ENCODE peak calls at places on chromosomes 16 and 17, in seven cellular contexts. One of them, this sample, is unnamed.

GRCh38 chr17:4310349-4311060 is 46.7 kb upstream of the ANKFY1 start:
- DNase-seq in heart left ventricle: no peak
- DNase-seq in IMR-90: peak; percentile 54
- DNase-seq in lower leg skin: no peak
- DNase-seq in stomach: peak; percentile 37
- DNase-seq in transverse colon: no peak
- DNase-seq in thyroid gland: no peak
- DNase-seq in this sample: no peak

GRCh38 chr17:8825802-8826201 is 26.6 kb upstream of the MFSD6L start:
- DNase-seq in thyroid gland: no peak
- DNase-seq in lower leg skin: peak; percentile 2
- DNase-seq in IMR-90: no peak
- DNase-seq in heart left ventricle: no peak
- DNase-seq in stomach: no peak
- DNase-seq in transverse colon: no peak
- DNase-seq in this sample: peak; percentile 34

GRCh38 chr17:73522696-73523095 is 121.5 kb downstream of the SDK2 start:
- DNase-seq in heart left ventricle: no peak
- DNase-seq in thyroid gland: no peak
- DNase-seq in stomach: no peak
- DNase-seq in IMR-90: no peak
- DNase-seq in transverse colon: no peak
- DNase-seq in lower leg skin: no peak
- DNase-seq in this sample: no peak

GRCh38 chr16:14194706-14195105 is 123.6 kb downstream of the MRTFB start:
- DNase-seq in heart left ventricle: no peak
- DNase-seq in stomach: no peak
- DNase-seq in IMR-90: no peak
- DNase-seq in transverse colon: no peak
- DNase-seq in lower leg skin: no peak
- DNase-seq in thyroid gland: no peak
- DNase-seq in this sample: no peak

GRCh38 chr16:88744839-88745521 is 38.7 kb downstream of the CTU2 start:
- DNase-seq in thyroid gland: no peak
- DNase-seq in lower leg skin: no peak
- DNase-seq in transverse colon: no peak
- DNase-seq in heart left ventricle: no peak
- DNase-seq in stomach: no peak
- DNase-seq in IMR-90: no peak
- DNase-seq in this sample: no peak

GRCh38 chr17:8711291-8711690 is 33.3 kb downstream of the CCDC42 start:
- DNase-seq in transverse colon: no peak
- DNase-seq in lower leg skin: no peak
- DNase-seq in thyroid gland: no peak
- DNase-seq in IMR-90: no peak
- DNase-seq in heart left ventricle: peak; percentile 5
- DNase-seq in stomach: no peak
- DNase-seq in this sample: no peak

GRCh38 chr17:44928950-44929720 is 13.8 kb upstream of the GFAP start:
- DNase-seq in transverse colon: no peak
- DNase-seq in IMR-90: no peak
- DNase-seq in lower leg skin: no peak
- DNase-seq in heart left ventricle: no peak
- DNase-seq in thyroid gland: no peak
- DNase-seq in stomach: no peak
- DNase-seq in this sample: no peak

GRCh38 chr16:75591001-75591852 is 25.0 kb downstream of the GABARAPL2 start:
- DNase-seq in transverse colon: peak; percentile 31
- DNase-seq in IMR-90: peak; percentile 84
- DNase-seq in heart left ventricle: peak; percentile 67
- DNase-seq in thyroid gland: no peak
- DNase-seq in lower leg skin: no peak
- DNase-seq in stomach: no peak
- DNase-seq in this sample: no peak

GRCh38 chr17:6496636-6497441 is 52.6 kb downstream of the PIMREG start:
- DNase-seq in lower leg skin: no peak
- DNase-seq in thyroid gland: no peak
- DNase-seq in stomach: no peak
- DNase-seq in heart left ventricle: no peak
- DNase-seq in transverse colon: no peak
- DNase-seq in IMR-90: no peak
- DNase-seq in this sample: no peak

GRCh38 chr17:61221181-61221580 is 178.5 kb upstream of the TBX2 start:
- DNase-seq in IMR-90: no peak
- DNase-seq in transverse colon: no peak
- DNase-seq in thyroid gland: no peak
- DNase-seq in heart left ventricle: no peak
- DNase-seq in lower leg skin: no peak
- DNase-seq in stomach: no peak
- DNase-seq in this sample: no peak

GRCh38 chr17:49486012-49486641 is 9.0 kb upstream of the NGFR start:
- DNase-seq in stomach: no peak
- DNase-seq in IMR-90: no peak
- DNase-seq in lower leg skin: no peak
- DNase-seq in thyroid gland: no peak
- DNase-seq in transverse colon: no peak
- DNase-seq in heart left ventricle: no peak
- DNase-seq in this sample: no peak

GRCh38 chr16:56994311-56994710 is 5.0 kb downstream of the NLRC5 start:
- DNase-seq in stomach: no peak
- DNase-seq in lower leg skin: no peak
- DNase-seq in thyroid gland: no peak
- DNase-seq in heart left ventricle: peak; percentile 41
- DNase-seq in IMR-90: no peak
- DNase-seq in transverse colon: no peak
- DNase-seq in this sample: no peak

GRCh38 chr17:41347872-41348760 is 2.5 kb downstream of the KRT33A start:
- DNase-seq in stomach: no peak
- DNase-seq in transverse colon: no peak
- DNase-seq in thyroid gland: no peak
- DNase-seq in IMR-90: no peak
- DNase-seq in heart left ventricle: no peak
- DNase-seq in lower leg skin: no peak
- DNase-seq in this sample: no peak

GRCh38 chr17:72656114-72656763 is 436.2 kb downstream of the SLC39A11 start:
- DNase-seq in thyroid gland: no peak
- DNase-seq in heart left ventricle: no peak
- DNase-seq in IMR-90: no peak
- DNase-seq in stomach: no peak
- DNase-seq in lower leg skin: no peak
- DNase-seq in transverse colon: no peak
- DNase-seq in this sample: no peak

GRCh38 chr16:4936181-4936990 is 562 bp downstream of the PPL start:
- DNase-seq in thyroid gland: peak; percentile 81
- DNase-seq in transverse colon: peak; percentile 46
- DNase-seq in lower leg skin: no peak
- DNase-seq in heart left ventricle: no peak
- DNase-seq in stomach: peak; percentile 38
- DNase-seq in IMR-90: no peak
- DNase-seq in this sample: no peak

GRCh38 chr17:14725729-14726128 is 424.8 kb downstream of the HS3ST3B1 start:
- DNase-seq in stomach: no peak
- DNase-seq in thyroid gland: no peak
- DNase-seq in transverse colon: no peak
- DNase-seq in IMR-90: peak; percentile 12
- DNase-seq in heart left ventricle: no peak
- DNase-seq in lower leg skin: no peak
- DNase-seq in this sample: no peak

GRCh38 chr17:14719942-14720341 is 419.1 kb downstream of the HS3ST3B1 start:
- DNase-seq in thyroid gland: no peak
- DNase-seq in stomach: no peak
- DNase-seq in heart left ventricle: no peak
- DNase-seq in transverse colon: no peak
- DNase-seq in lower leg skin: no peak
- DNase-seq in IMR-90: no peak
- DNase-seq in this sample: no peak

DNA sequence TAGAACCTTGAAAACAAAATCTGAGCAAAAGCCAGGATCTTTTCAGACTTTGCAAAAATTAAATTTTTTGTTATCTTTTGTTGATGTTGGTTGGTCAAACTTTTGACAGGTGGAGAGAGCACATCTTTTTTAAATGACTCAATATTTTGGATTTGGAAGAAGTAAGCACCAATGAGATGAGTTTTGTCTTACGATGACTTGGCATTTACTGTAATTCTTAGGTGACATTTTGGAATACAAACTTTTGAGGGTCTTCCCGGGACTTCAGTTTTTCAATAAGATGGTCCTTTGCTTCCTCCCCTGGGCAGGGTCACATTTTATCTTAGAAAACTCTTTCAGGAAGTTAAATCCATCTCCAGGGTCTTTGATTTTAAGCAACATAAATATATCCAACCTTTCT is 423.9 kb downstream of the HS3ST3B1 start:
- DNase-seq in transverse colon: no peak
- DNase-seq in stomach: no peak
- DNase-seq in IMR-90: no peak
- DNase-seq in thyroid gland: no peak
- DNase-seq in lower leg skin: no peak
- DNase-seq in heart left ventricle: no peak
- DNase-seq in this sample: no peak
- TF ChIP-seq POLR2A in transverse colon: no peak
- TF ChIP-seq POLR2A in stomach: no peak
- TF ChIP-seq POLR2A in IMR-90: no peak
- TF ChIP-seq POLR2A in thyroid gland: no peak
- TF ChIP-seq POLR2A in lower leg skin: no peak
- TF ChIP-seq POLR2A in heart left ventricle: no peak
- TF ChIP-seq POLR2A in this sample: no peak

GRCh38 chr17:57085448-57086068 is 512 bp downstream of the AKAP1 start:
- DNase-seq in thyroid gland: peak; percentile 72
- DNase-seq in stomach: peak; percentile 80
- DNase-seq in transverse colon: peak; percentile 88
- DNase-seq in lower leg skin: peak; percentile 56
- DNase-seq in heart left ventricle: peak; percentile 84
- DNase-seq in IMR-90: peak; percentile 23
- DNase-seq in this sample: no peak
- TF ChIP-seq POLR2A in thyroid gland: no peak
- TF ChIP-seq POLR2A in stomach: no peak
- TF ChIP-seq POLR2A in transverse colon: peak; percentile 70
- TF ChIP-seq POLR2A in lower leg skin: no peak
- TF ChIP-seq POLR2A in heart left ventricle: peak; percentile 5
- TF ChIP-seq POLR2A in IMR-90: no peak
- TF ChIP-seq POLR2A in this sample: peak; percentile 13

DNA sequence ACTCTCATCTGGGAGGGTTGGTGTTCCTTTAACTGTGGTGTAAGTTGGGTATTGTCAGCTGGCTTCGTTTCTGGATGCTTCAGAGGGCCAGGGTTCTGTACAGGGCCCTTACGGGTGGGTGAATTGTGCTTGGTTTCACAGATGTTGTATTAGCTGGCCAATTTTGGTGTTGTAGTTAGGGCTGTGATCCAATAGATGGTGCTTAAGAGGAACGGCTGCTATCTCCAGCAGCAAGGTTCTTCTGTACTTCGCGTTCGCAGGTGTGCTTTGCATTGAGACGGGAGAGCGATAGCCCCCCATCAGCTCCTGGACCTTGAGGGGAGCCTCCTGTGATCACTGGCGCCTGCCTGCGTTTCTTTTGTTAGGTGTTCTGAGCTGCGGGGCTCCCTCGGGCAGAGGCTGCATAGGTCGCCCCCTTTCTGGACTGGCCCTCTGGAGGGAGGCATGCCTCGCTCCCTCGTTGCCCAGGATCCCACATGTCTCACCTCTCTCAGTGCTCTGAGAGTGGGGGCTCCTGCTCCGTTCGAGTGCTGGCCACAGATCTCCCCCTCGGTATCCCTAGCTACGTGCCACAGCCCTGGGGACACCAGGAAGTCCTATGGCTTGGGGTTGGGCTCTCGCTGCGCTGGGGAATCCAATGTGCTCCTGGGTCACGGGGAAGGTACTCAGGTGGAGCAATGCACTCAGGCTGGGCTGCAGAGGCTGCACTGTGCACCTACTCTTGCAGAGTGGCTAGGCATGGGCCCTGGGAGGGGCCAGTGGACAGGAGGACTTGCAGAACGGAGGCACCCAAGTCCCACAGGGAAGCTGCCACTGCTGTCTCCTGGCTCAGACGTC is 844 bp upstream of the PRDM7 start:
- DNase-seq in transverse colon: peak; percentile 34
- DNase-seq in heart left ventricle: no peak
- DNase-seq in lower leg skin: no peak
- DNase-seq in thyroid gland: peak; percentile 14
- DNase-seq in stomach: no peak
- DNase-seq in IMR-90: peak; percentile 42
- DNase-seq in this sample: no peak
- TF ChIP-seq POLR2A in transverse colon: peak; percentile 13
- TF ChIP-seq POLR2A in heart left ventricle: no peak
- TF ChIP-seq POLR2A in lower leg skin: no peak
- TF ChIP-seq POLR2A in thyroid gland: no peak
- TF ChIP-seq POLR2A in stomach: no peak
- TF ChIP-seq POLR2A in IMR-90: no peak
- TF ChIP-seq POLR2A in this sample: no peak

DNA sequence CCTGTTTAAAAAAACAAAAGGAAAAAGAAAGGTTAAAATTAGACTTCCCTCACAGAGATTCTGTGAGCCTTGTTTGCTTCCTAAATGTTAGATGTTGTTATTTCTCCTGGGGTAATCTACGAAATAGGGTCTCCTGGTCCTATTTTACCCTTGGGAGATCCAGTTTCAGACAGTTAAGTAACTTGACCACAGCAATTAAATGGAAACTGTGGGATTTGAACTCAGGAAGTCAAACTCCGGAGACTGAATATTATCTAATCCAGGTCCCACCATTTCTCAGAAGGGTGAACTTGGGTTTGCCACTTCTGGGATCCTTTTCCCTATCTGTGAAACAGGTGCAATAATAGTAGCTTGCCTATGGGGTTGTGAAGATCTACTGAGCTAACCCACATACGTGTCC is 6.4 kb upstream of the TMC5 start:
- DNase-seq in IMR-90: no peak
- DNase-seq in transverse colon: no peak
- DNase-seq in stomach: no peak
- DNase-seq in thyroid gland: no peak
- DNase-seq in lower leg skin: no peak
- DNase-seq in heart left ventricle: no peak
- DNase-seq in this sample: no peak
- TF ChIP-seq POLR2A in IMR-90: no peak
- TF ChIP-seq POLR2A in transverse colon: no peak
- TF ChIP-seq POLR2A in stomach: no peak
- TF ChIP-seq POLR2A in thyroid gland: no peak
- TF ChIP-seq POLR2A in lower leg skin: no peak
- TF ChIP-seq POLR2A in heart left ventricle: no peak
- TF ChIP-seq POLR2A in this sample: no peak

DNA sequence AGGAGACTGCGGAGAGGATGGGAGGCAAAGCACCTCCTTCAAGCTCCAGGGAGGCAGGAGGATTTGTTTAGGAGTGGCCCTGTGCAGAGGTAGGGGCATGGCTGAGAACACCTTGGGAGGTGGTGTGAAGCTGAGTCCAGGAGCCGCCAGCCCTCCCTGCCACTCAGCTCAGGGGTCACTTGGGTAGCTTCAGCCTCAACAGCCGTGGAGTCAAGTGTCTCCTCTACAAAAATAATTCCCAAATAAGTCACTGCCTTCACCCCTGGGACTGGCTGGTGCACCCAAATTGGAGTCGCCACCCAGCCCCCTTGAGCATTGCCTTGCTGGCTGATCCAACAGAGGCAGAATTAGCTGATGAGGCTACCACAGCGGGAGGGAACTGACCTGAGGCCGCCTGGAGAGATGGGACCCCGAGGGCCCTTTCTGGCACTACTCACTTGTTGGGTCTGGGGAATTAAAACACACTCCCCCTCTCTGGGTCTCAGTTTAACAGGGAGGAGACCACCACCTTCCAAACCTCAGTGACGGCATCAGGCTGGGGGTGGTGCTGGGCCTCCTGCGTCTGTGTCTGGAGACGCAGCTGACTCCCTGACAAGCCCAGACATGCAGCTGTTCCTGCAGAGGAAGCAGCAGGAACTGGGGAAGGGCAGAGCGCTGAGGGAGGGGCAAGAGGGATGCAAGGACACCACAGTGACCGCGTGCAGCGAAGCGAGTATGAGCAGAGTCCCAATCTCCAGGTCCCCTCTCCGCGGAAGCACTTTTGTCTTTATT is 87.9 kb upstream of the TOB1 start:
- DNase-seq in stomach: no peak
- DNase-seq in thyroid gland: peak; percentile 67
- DNase-seq in IMR-90: peak; percentile 82
- DNase-seq in heart left ventricle: peak; percentile 74
- DNase-seq in transverse colon: peak; percentile 43
- DNase-seq in lower leg skin: peak; percentile 80
- DNase-seq in this sample: no peak
- TF ChIP-seq POLR2A in stomach: no peak
- TF ChIP-seq POLR2A in thyroid gland: no peak
- TF ChIP-seq POLR2A in IMR-90: no peak
- TF ChIP-seq POLR2A in heart left ventricle: no peak
- TF ChIP-seq POLR2A in transverse colon: no peak
- TF ChIP-seq POLR2A in lower leg skin: no peak
- TF ChIP-seq POLR2A in this sample: peak; percentile 25